ENCODE peak calls at places on chromosomes 13 and 19, in four cellular contexts. G, U, F and S are unnamed samples.

GRCh38 chr19:45368127-45368526 is 2.2 kb downstream of the ERCC2 start:
- DNase-seq in G (no peak), U (no peak), F (no peak), S (no peak)

GRCh38 chr19:39246951-39247669 is 1.5 kb downstream of the IFNL4 start:
- DNase-seq in G (no peak), U (no peak), F (no peak), S (no peak)

GRCh38 chr19:53294786-53295441 is 27.4 kb upstream of the VN1R4 start:
- DNase-seq in G (no peak), U (no peak), F (no peak), S (no peak)

GRCh38 chr13:32645854-32646253 is 59.6 kb downstream of the PDS5B start:
- DNase-seq in G (no peak), U (no peak), F (peak), S (no peak)

GRCh38 chr19:23770672-23771250 is 12.1 kb upstream of the ZNF681 start:
- DNase-seq in G (no peak), U (no peak), F (no peak), S (no peak)

GRCh38 chr13:98405107-98405571 is 171.8 kb downstream of the STK24 start:
- DNase-seq in G (no peak), U (peak), F (no peak), S (no peak)

GRCh38 chr13:30829145-30829544 is 76.9 kb upstream of the MEDAG start:
- DNase-seq in G (peak), U (no peak), F (no peak), S (no peak)

GRCh38 chr13:43289458-43290255 is 266.3 kb downstream of the DNAJC15 start:
- DNase-seq in G (no peak), U (no peak), F (no peak), S (no peak)

GRCh38 chr13:32415019-32415418 is 12.9 kb downstream of the N4BP2L1 start:
- DNase-seq in G (peak), U (peak), F (no peak), S (no peak)

DNA sequence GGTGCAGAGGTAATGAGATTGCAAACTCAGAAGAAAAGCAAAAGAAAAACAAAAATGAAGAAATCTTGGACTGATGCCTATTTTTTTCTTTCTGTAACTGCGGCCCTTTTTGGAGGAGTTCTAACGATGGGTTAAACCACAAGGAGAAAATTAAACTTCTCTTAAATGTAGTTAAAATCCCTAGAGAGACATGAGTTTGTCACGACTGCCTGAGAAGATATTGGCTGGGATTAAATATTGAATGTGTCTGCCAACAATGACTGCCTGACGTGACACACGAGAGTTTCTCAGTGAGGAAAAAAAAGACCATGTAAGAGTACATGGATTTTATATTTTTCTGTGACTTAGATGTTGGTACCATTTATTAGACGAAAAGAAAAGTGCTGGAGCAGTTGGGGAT is 1013.4 kb downstream of the PCDH9 start:
- DNase-seq in G (no peak), U (no peak), F (no peak), S (no peak)
- TF ChIP-seq JUND in G (no peak), U (no peak), F (no peak), S (no peak)

DNA sequence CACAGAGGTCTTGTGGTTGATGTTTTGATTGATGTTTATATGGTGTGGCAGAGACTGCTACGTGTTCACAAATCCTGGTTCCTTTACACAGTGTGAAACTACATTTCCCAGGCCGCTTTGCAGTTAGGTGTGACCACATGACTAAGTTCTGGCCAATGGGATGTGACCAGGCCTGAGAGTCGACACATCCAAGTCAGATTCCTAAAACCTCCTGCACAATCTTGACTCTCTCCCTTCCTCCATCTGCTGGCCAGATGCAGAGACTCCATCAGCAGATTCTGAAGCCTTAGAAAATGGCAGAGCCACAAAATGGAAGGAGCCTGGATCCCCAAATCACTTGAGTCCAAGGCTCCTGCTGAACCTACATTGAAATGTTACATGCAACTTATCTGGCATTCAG is 12.6 kb downstream of the CD37 start:
- DNase-seq in G (peak), U (peak), F (no peak), S (peak)
- TF ChIP-seq JUND in G (no peak), U (no peak), F (no peak), S (no peak)

GRCh38 chr13:25214371-25215252 is 42.5 kb upstream of the AMER2 start:
- DNase-seq in G (no peak), U (no peak), F (no peak), S (no peak)

GRCh38 chr13:25213716-25214115 is 41.6 kb upstream of the AMER2 start:
- DNase-seq in G (no peak), U (no peak), F (no peak), S (peak)

GRCh38 chr13:25215253-25215575 is 43.1 kb upstream of the AMER2 start:
- DNase-seq in G (no peak), U (no peak), F (no peak), S (no peak)

GRCh38 chr13:25217023-25217909 is 45.2 kb upstream of the AMER2 start:
- DNase-seq in G (no peak), U (no peak), F (no peak), S (no peak)

DNA sequence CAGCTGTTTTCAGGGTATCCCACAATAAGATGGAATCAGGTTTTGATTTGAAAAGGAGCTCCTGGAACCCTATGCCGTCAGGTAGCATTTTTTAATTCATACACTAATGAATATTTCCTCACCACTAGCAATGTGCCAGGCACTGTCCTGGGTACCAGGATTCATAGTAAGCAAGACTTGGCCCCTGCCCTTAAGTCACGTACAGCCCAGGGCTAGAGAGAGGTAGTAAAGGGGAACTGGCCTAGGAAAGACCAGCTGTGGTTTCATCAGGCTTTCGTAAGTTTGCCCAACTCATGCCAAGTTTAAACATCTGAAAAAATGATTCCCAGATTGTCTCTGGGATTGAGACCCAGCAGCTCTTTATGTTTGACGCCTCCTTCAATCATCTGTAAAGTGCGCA is 45.9 kb upstream of the AMER2 start:
- DNase-seq in G (no peak), U (no peak), F (no peak), S (no peak)
- TF ChIP-seq JUND in G (no peak), U (no peak), F (no peak), S (no peak)

GRCh38 chr19:2247433-2248101 is 1.6 kb upstream of the AMH start:
- DNase-seq in G (no peak), U (peak), F (no peak), S (no peak)
- TF ChIP-seq JUND in G (no peak), U (no peak), F (no peak), S (no peak)

DNA sequence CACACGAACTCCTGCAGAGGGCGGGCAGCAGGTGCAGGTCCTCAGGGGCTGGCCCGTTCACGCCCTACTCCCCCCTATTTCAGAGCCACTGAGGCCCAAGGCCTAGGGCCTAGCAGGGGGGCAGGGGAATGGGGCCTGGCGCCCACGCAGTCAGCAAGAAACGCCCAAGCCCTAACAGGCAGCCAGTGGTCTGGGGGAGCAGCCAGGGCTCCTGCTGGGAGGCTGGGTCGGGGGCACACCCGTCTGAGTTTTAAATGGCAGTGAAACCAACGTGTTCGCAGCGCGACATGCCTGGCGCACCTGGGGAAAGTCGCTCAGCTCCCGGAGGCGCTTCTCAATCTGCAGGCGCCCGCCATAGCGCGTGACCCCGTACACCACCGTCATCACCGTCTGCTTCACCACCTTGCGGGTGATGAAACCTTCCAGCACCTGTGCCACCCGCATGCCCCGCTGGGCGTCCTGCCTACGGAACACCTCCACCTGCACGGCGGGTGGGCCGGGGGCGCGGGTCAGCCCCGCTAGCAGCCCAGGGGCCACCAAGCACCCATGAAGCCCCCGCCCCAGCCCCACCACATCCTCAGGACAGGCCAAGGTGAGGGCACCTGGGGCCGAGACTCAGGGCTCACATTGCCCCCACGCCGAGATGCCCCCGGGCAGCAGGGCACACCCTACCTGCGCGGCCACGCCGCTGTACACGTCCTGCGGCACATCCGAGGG is 13.9 kb downstream of the POLRMT start:
- DNase-seq in G (no peak), U (no peak), F (no peak), S (no peak)
- TF ChIP-seq JUND in G (no peak), U (no peak), F (no peak), S (no peak)

GRCh38 chr19:29515233-29515619 is 10.6 kb upstream of the VSTM2B start:
- DNase-seq in G (no peak), U (no peak), F (no peak), S (no peak)

GRCh38 chr19:29516358-29516725 is 9.5 kb upstream of the VSTM2B start:
- DNase-seq in G (no peak), U (no peak), F (no peak), S (no peak)

GRCh38 chr19:29512748-29513147 is 13.0 kb upstream of the VSTM2B start:
- DNase-seq in G (no peak), U (no peak), F (no peak), S (no peak)

GRCh38 chr19:29515706-29516357 is 10.0 kb upstream of the VSTM2B start:
- DNase-seq in G (no peak), U (no peak), F (no peak), S (no peak)

DNA sequence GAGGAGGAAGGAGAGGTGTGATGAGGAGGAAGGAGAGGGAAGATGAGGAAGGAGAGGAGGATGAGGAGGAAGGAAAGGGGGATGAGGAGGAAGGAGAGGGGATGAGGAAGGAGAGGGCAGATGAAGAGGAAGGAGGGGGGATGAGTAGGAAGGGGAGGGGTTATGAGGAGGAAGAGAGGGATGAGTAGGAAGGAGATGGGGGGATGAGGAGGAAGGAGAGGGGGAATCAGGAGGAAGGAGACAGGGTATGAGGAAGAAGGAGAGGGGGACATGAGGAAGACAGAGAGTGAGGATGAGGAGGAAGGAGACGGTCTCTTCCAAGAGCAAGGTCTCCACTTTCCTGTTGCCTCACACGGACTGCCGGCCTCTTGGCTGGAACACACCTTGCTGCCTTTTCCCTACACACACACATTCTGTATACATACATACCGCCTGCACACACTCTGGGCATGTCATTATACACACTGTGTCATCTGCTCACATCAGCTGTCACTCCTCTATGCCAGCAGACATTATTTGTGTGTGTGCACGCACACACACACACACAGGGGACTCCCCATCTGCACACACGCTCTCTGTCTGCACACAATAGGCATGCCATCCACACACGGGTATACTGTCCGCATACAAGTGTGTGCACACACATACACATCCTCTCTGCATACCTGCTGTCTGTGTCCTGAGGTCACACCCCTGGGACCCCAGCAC is 11.1 kb upstream of the VSTM2B start:
- DNase-seq in G (no peak), U (no peak), F (no peak), S (no peak)
- TF ChIP-seq JUND in G (no peak), U (no peak), F (no peak), S (no peak)